ENCODE peak calls at places on chromosomes 12 and 14, in eight cellular contexts. W is left ventricle myocardium inferior; I is GM12878; P is sigmoid colon; R is IMR-90; Z is ovary; T is effector memory CD4-positive, alpha-beta T cell; B is CD4-positive, alpha-beta memory T cell. J is an unnamed sample.

GRCh38 chr12:4830568-4830967 is 79.1 kb upstream of the KCNA1 start:
- DNase-seq in W (no peak), I (no peak), P (no peak), R (no peak), Z (no peak), T (no peak), B (no peak), J (no peak)

GRCh38 chr14:37791384-37792036 is 196.1 kb downstream of the TTC6 start:
- DNase-seq in W (no peak), I (no peak), P (no peak), R (no peak), Z (no peak), T (no peak), B (no peak), J (no peak)

GRCh38 chr14:77844802-77845201 is 44.9 kb downstream of the ADCK1 start:
- DNase-seq in W (no peak), I (no peak), P (no peak), R (no peak), Z (no peak), T (no peak), B (no peak), J (no peak)

GRCh38 chr12:118645219-118645618 is 268.9 kb downstream of the SUDS3 start:
- DNase-seq in W (peak; percentile 21), I (no peak), P (no peak), R (no peak), Z (no peak), T (no peak), B (no peak), J (no peak)

GRCh38 chr14:87457727-87458126 is 535.3 kb downstream of the GALC start:
- DNase-seq in W (no peak), I (no peak), P (no peak), R (no peak), Z (no peak), T (no peak), B (no peak), J (no peak)

GRCh38 chr14:64391986-64392385 is 3.8 kb downstream of the MTHFD1 start:
- DNase-seq in W (no peak), I (no peak), P (peak; percentile 29), R (no peak), Z (no peak), T (no peak), B (no peak), J (no peak)

GRCh38 chr14:23829736-23830474 is 123.7 kb upstream of the DHRS4 start:
- DNase-seq in W (no peak), I (no peak), P (no peak), R (peak; percentile 82), Z (peak; percentile 41), T (no peak), B (no peak), J (peak; percentile 23)

GRCh38 chr12:27711312-27711682 is 665 bp downstream of the MRPS35 start:
- DNase-seq in W (no peak), I (no peak), P (no peak), R (no peak), Z (no peak), T (no peak), B (no peak), J (no peak)

GRCh38 chr12:29589852-29590251 is 92.4 kb upstream of the OVCH1 start:
- DNase-seq in W (no peak), I (no peak), P (no peak), R (peak; percentile 67), Z (no peak), T (no peak), B (no peak), J (no peak)

GRCh38 chr14:89428556-89429196 is 11.6 kb upstream of the FOXN3 start:
- DNase-seq in W (no peak), I (no peak), P (peak; percentile 64), R (peak; percentile 22), Z (peak; percentile 42), T (no peak), B (no peak), J (no peak)

GRCh38 chr12:31629756-31630732 is 29.4 kb upstream of the ETFBKMT start:
- DNase-seq in W (peak; percentile 25), I (no peak), P (no peak), R (peak; percentile 55), Z (peak; percentile 71), T (no peak), B (no peak), J (no peak)

GRCh38 chr12:24011927-24012326 is 62.5 kb upstream of the SOX5 start:
- DNase-seq in W (no peak), I (no peak), P (no peak), R (no peak), Z (no peak), T (no peak), B (no peak), J (no peak)

GRCh38 chr12:24012528-24012927 is 63.1 kb upstream of the SOX5 start:
- DNase-seq in W (no peak), I (no peak), P (no peak), R (peak; percentile 23), Z (no peak), T (no peak), B (no peak), J (no peak)

DNA sequence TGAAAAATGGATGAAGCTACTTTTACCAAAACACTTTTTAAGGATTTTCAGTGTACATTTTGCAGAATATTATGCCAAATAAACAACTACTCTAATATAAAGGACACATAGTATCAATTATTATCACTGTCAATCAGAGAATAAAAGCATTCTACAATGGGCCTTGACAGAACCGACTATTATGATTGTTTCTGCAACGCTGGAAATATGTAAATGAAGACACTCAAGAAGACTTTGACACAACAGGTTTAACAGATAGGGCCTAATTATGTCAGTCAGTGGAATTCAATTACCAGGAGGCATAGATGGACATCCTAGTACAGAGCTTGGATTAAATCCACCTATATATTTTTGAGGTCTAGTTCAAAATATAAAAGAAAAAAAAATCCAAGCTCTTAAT is 58.7 kb upstream of the SOX5 start:
- DNase-seq in W (no peak), I (no peak), P (no peak), R (no peak), Z (no peak), T (no peak), B (no peak), J (no peak)
- H3K27ac ChIP-seq in W (no peak overlapping the region), I (no peak overlapping the region), P (no peak overlapping the region), R (no peak overlapping the region), Z (no peak overlapping the region), T (no peak overlapping the region), B (no peak overlapping the region), J (no peak overlapping the region)

DNA sequence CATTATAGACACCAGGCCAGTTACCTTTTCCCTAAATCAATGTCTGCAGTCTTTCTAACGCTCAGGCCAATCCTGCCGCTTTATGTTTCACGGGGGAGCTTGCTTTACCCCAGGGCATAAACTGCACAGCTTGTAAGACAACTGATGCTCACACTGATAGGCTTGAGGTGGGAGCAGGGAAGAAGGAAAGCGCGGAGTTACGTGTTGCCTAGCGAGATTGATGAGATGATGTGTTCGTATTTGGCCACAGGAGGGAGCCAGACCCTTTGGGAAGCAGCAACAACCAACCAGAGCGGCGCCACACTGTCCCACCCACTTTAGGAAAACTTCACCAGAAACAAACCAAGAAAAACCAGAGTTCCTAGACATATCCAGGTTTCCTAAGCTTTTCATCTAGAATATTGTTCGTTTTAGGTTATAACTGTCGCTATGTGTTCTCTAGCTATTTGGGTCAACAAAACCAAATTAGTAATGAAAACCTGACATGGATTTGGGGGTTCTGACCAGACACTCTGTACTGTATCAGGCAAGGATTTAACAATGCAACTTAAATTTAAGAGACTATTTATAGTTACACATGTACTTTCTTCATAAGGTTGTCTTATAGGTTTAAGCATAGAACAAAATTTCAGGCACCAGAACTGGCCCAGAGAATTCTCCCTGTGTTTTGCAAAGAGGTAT is 2.4 kb downstream of the IL26 start:
- DNase-seq in W (peak; percentile 64), I (peak; percentile 71), P (peak; percentile 93), R (peak; percentile 89), Z (peak; percentile 86), T (peak; percentile 57), B (peak; percentile 68), J (peak; percentile 82)
- H3K4me3 ChIP-seq in W (peak overlapping the region; percentile 29), I (no peak overlapping the region), P (no peak overlapping the region), R (peak overlapping the region; percentile 17), Z (no peak overlapping the region), T (no peak overlapping the region), B (no peak overlapping the region), J (peak overlapping the region; percentile 38)

GRCh38 chr14:55126089-55126488 is 3.0 kb upstream of the LGALS3 start:
- DNase-seq in W (no peak), I (no peak), P (no peak), R (no peak), Z (no peak), T (no peak), B (no peak), J (no peak)

GRCh38 chr14:55126932-55127490 is 2.0 kb upstream of the LGALS3 start:
- DNase-seq in W (no peak), I (no peak), P (no peak), R (no peak), Z (no peak), T (no peak), B (no peak), J (no peak)

GRCh38 chr14:55129086-55129427 is at the start of gene LGALS3:
- DNase-seq in W (peak; percentile 84), I (no peak), P (peak; percentile 86), R (peak; percentile 51), Z (peak; percentile 80), T (peak; percentile 34), B (peak; percentile 26), J (no peak)

GRCh38 chr14:55128386-55129085 is 516 bp upstream of the LGALS3 start:
- DNase-seq in W (no peak), I (no peak), P (no peak), R (no peak), Z (no peak), T (no peak), B (no peak), J (no peak)

GRCh38 chr14:55127491-55127951 is 1.5 kb upstream of the LGALS3 start:
- DNase-seq in W (no peak), I (no peak), P (no peak), R (peak; percentile 39), Z (no peak), T (no peak), B (no peak), J (no peak)
- H3K27ac ChIP-seq in W (peak overlapping the region; percentile 95), I (no peak overlapping the region), P (no peak overlapping the region), R (no peak overlapping the region), Z (no peak overlapping the region), T (no peak overlapping the region), B (no peak overlapping the region), J (no peak overlapping the region)

GRCh38 chr14:44448816-44449411 is 58.2 kb downstream of the FSCB start:
- DNase-seq in W (no peak), I (no peak), P (no peak), R (no peak), Z (no peak), T (no peak), B (no peak), J (no peak)

GRCh38 chr14:44449694-44450093 is 57.4 kb downstream of the FSCB start:
- DNase-seq in W (no peak), I (no peak), P (no peak), R (no peak), Z (no peak), T (no peak), B (no peak), J (no peak)

DNA sequence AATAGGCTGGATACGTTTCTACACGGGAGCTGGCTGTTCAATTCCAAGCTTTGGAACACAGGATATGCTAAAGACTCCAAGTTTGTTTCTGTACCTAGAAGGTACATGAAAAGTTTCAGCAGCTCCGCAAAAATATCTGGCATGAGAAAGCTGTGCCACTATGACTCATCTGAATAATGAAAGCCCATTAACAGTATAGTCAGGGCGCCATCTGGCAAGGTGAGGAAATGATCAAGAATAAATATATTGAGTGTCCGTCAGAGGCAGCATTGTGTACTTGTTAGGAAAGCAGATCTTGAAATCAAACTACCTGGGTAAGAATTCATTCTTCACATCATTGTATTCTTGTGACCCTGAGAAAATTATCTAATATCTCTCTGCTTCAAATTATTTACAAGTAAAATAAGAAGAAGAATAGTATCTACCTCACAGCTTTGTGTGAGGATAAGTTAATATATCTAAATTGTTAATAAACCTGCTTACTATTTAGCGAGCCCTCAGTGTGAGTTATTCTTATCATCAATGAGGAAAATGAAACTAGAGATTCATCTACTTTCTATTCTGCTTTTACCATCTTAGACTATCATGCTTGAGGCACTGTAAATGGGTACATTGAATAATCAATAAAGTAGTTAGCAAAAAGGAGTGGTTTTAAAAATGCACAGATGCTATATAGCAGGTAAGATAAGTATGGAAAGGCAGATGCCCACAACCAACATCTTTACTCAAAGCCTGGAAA is 53.5 kb downstream of the FSCB start:
- DNase-seq in W (no peak), I (no peak), P (no peak), R (no peak), Z (no peak), T (no peak), B (no peak), J (no peak)
- H3K4me3 ChIP-seq in W (no peak overlapping the region), I (no peak overlapping the region), P (no peak overlapping the region), R (no peak overlapping the region), Z (no peak overlapping the region), T (no peak overlapping the region), B (no peak overlapping the region), J (no peak overlapping the region)

J was measured in AG04450.